ENCODE peak calls at places on chromosomes 13 and 19, in seven cellular contexts. X is uterus, L is ovary, O is breast epithelium, S is prostate gland, V is heart right ventricle, B is left ventricle myocardium inferior. U is an unnamed sample. For H3K4me1, the result is how much of the 10 kb centered on the place peaks cover.

GRCh38 chr13:40895715-40896184 is 106.3 kb downstream of the SLC25A15 start:
- DNase-seq in S (peak), B (no peak), L (no peak), O (no peak), V (no peak), X (no peak), U (no peak)

GRCh38 chr19:10766049-10766623 is 48.3 kb downstream of the DNM2 start:
- DNase-seq in S (no peak), L (no peak), O (no peak), V (no peak), B (no peak), X (no peak), U (no peak)

GRCh38 chr13:111456452-111457230 is 136.2 kb downstream of the TEX29 start:
- DNase-seq in O (no peak), S (no peak), X (no peak), L (no peak), B (no peak), V (no peak), U (peak)

GRCh38 chr13:36084131-36084530 is 47.1 kb downstream of the DCLK1 start:
- DNase-seq in L (no peak), S (no peak), V (no peak), O (no peak), X (no peak), B (no peak), U (no peak)

GRCh38 chr13:92989301-92989700 is 237.3 kb upstream of the GPC6 start:
- DNase-seq in L (no peak), O (no peak), V (no peak), B (no peak), X (no peak), S (no peak), U (no peak)

GRCh38 chr13:79307866-79308298 is 98.2 kb downstream of the RBM26 start:
- DNase-seq in S (no peak), X (no peak), O (no peak), L (peak), V (no peak), B (no peak), U (peak)

GRCh38 chr19:55197531-55197930 is 11.8 kb downstream of the PTPRH start:
- DNase-seq in O (no peak), S (no peak), B (no peak), L (no peak), V (no peak), X (no peak), U (no peak)

GRCh38 chr13:73717632-73718031 is 416.6 kb downstream of the KLF12 start:
- DNase-seq in V (no peak), O (no peak), X (no peak), S (no peak), B (no peak), L (no peak), U (no peak)

GRCh38 chr19:35442091-35442490 is 6.0 kb upstream of the FFAR2 start:
- DNase-seq in B (no peak), S (no peak), X (no peak), L (no peak), V (no peak), O (no peak), U (no peak)

GRCh38 chr13:111947026-111947810 is 119.7 kb upstream of the SOX1 start:
- DNase-seq in O (no peak), X (no peak), B (no peak), S (no peak), L (no peak), V (no peak), U (no peak)

GRCh38 chr19:6774821-6775707 is 2.6 kb downstream of the VAV1 start:
- DNase-seq in L (no peak), V (no peak), S (no peak), B (no peak), X (no peak), O (no peak), U (no peak)

GRCh38 chr19:30170495-30171137 is 201.6 kb upstream of the ZNF536 start:
- DNase-seq in L (no peak), O (no peak), X (no peak), V (no peak), S (no peak), B (no peak), U (no peak)

GRCh38 chr19:38277549-38277948 is 13.2 kb downstream of the SPINT2 start:
- DNase-seq in L (no peak), O (no peak), B (no peak), X (no peak), S (peak), V (no peak), U (no peak)
- H3K4me1 ChIP-seq in L (under half), O (under half), B (half or more), X (under half), S (under half), V (under half), U (under half)

DNA sequence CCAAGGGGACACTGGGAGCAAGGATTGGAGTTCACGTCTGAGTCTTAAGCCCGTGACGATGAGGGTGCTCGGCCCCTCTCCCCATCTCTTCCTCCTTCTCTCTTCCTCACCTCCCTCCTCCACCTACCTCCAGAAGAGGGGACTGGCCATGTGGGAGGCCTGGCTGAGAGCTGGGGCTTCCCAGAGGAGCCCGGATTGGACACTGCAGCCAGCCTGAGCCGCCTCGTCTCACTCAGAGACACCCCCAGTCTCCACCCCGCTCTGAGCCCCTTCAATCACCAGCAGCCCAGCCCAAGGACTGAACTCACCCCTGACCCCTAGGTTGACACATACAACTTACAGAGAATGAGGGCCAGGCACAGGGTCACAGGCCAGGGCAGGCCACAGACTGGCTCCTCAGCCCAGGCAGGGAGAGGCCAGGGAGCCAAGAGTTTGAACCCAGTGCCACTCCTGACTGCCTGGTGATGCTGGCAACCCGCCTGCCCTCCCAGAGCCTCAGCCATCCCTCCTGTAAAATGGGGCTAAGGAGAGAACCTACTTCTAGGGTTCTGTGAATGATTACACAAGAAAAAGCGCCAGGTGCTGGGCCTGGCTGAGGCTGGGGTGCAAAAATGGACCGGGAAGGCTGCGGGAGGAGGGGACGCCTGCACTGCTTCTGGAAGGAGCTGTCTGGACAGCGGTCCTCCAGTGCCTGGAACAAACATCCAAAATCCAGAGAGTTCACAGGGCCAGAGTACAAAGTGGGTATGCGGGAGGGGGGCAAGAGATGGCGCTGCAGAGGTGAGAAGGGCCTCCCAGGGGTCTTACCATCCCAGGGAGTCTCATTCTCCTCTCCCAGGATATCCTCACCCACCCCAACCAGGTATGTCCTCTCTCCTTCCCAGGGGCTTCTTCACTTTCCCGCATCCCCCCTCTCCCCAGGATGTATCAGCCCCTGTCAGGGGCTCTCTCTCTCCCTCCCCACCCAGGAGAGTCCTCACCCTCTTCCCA is 1.1 kb downstream of the CD79A start:
- DNase-seq in B (no peak), L (no peak), V (no peak), S (no peak), O (no peak), X (no peak), U (no peak)
- H3K4me1 ChIP-seq in B (under half), L (under half), V (half or more), S (under half), O (under half), X (under half), U (under half)

DNA sequence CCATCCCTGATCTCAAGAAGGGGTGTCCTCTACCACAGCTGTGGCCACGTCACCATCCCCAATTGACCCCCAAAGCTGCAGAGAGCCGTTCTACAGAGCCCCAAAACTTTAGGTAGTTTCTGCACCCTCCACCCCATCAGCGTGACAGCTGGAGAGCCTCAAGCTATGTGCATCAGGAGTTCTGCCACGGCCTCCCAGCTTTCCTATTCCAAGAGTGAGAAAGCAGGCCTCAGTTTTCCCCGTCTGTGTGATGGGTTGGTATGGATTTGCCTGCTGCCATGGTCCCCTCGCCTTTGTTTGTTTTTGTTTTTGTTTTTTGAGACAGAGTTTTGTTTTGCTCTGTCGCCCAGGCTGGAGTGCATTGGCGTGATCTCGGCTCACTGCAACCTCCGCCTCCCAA is 1.5 kb downstream of the BCL3 start:
- DNase-seq in B (no peak), S (no peak), O (no peak), L (no peak), X (no peak), V (no peak), U (no peak)
- H3K4me1 ChIP-seq in B (half or more), S (under half), O (under half), L (under half), X (under half), V (half or more), U (half or more)

DNA sequence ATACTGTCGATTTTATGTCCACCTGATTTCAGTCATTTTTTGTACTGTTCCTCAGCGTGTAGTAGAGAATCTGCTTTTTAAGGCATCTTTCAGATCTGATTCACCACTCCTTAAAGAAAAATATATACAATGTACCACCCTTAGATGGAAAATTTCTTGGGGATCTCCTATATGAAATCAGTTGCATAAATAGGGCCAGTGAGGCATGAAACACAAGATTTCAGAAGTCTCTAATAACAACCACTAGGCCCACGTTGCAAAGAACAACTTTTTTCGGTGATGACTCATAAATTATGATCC is 1.4 kb downstream of the USP12 start:
- DNase-seq in X (no peak), S (no peak), V (no peak), L (no peak), O (no peak), B (no peak), U (no peak)
- H3K4me1 ChIP-seq in X (under half), S (under half), V (half or more), L (under half), O (under half), B (half or more), U (under half)